ENCODE peak calls at places on chromosomes 4 and X, in five cellular contexts. J, X, O, Q and S are unnamed samples.

GRCh38 chr4:814312-814850 is 11.5 kb downstream of the CPLX1 start:
- DNase-seq in J (no peak), X (no peak), O (no peak), Q (no peak), S (no peak)

GRCh38 chrX:151727346-151727745 is 7.2 kb upstream of the CNGA2 start:
- DNase-seq in J (no peak), X (no peak), O (no peak), Q (no peak), S (no peak)

GRCh38 chrX:133649659-133650058 is 234.4 kb upstream of the GPC4 start:
- DNase-seq in J (no peak), X (peak), O (no peak), Q (no peak), S (no peak)

GRCh38 chrX:147174596-147174995 is 360.1 kb upstream of the CXorf51A start:
- DNase-seq in J (no peak), X (peak), O (no peak), Q (no peak), S (no peak)

GRCh38 chr4:83890231-83890630 is 354.3 kb downstream of the GPAT3 start:
- DNase-seq in J (no peak), X (no peak), O (no peak), Q (no peak), S (no peak)

GRCh38 chrX:132592880-132593279 is 104.0 kb upstream of the MBNL3 start:
- DNase-seq in J (no peak), X (peak), O (no peak), Q (peak), S (peak)

GRCh38 chr4:90209922-90210321 is 82.7 kb downstream of the CCSER1 start:
- DNase-seq in J (no peak), X (no peak), O (no peak), Q (no peak), S (no peak)

GRCh38 chr4:8940792-8941491 is 69.3 kb upstream of the HMX1 start:
- DNase-seq in J (peak), X (peak), O (no peak), Q (peak), S (peak)

GRCh38 chrX:13790206-13791131 is 26.4 kb downstream of the GPM6B start:
- DNase-seq in J (no peak), X (no peak), O (no peak), Q (no peak), S (no peak)

GRCh38 chr4:82044141-82044993 is 329.4 kb downstream of the HNRNPD start:
- DNase-seq in J (no peak), X (peak), O (no peak), Q (no peak), S (no peak)

GRCh38 chr4:184344899-184345572 is 127.4 kb upstream of the ENPP6 start:
- DNase-seq in J (no peak), X (no peak), O (no peak), Q (no peak), S (no peak)

GRCh38 chr4:13306356-13306755 is 177.8 kb downstream of the RAB28 start:
- DNase-seq in J (no peak), X (no peak), O (no peak), Q (no peak), S (no peak)

GRCh38 chrX:133258481-133258880 is 40.3 kb upstream of the TFDP3 start:
- DNase-seq in J (no peak), X (no peak), O (no peak), Q (no peak), S (no peak)

GRCh38 chrX:39734174-39734776 is 363.5 kb downstream of the BCOR start:
- DNase-seq in J (no peak), X (no peak), O (no peak), Q (no peak), S (no peak)

GRCh38 chrX:118780915-118781314 is 42.7 kb upstream of the ZCCHC12 start:
- DNase-seq in J (no peak), X (no peak), O (no peak), Q (no peak), S (no peak)

GRCh38 chr4:77021614-77022089 is 54.1 kb downstream of the CCNI start:
- DNase-seq in J (no peak), X (no peak), O (no peak), Q (no peak), S (no peak)

GRCh38 chr4:177487977-177488376 is 45.7 kb upstream of the AGA start:
- DNase-seq in J (no peak), X (no peak), O (no peak), Q (no peak), S (no peak)

GRCh38 chr4:118270492-118270891 is 82.3 kb downstream of the PRSS12 start:
- DNase-seq in J (peak), X (peak), O (no peak), Q (peak), S (peak)

GRCh38 chr4:157994863-157995262 is 178.0 kb downstream of the GASK1B start:
- DNase-seq in J (no peak), X (no peak), O (no peak), Q (peak), S (peak)

GRCh38 chrX:120719622-120720021 is 89.8 kb upstream of the C1GALT1C1 start:
- DNase-seq in J (no peak), X (no peak), O (no peak), Q (no peak), S (no peak)

GRCh38 chr4:6771229-6771671 is 11.3 kb upstream of the KIAA0232 start:
- DNase-seq in J (no peak), X (no peak), O (no peak), Q (no peak), S (no peak)

GRCh38 chrX:119266364-119266995 is 30.4 kb downstream of the PGRMC1 start:
- DNase-seq in J (peak), X (peak), O (no peak), Q (peak), S (peak)

GRCh38 chrX:41475611-41476241 is 28.6 kb downstream of the NYX start:
- DNase-seq in J (no peak), X (peak), O (no peak), Q (peak), S (no peak)

GRCh38 chrX:115642895-115643530 is 82.0 kb downstream of the PLS3 start:
- DNase-seq in J (peak), X (peak), O (peak), Q (peak), S (peak)

GRCh38 chr4:103032575-103032974 is 13.1 kb upstream of the SLC9B1 start:
- DNase-seq in J (peak), X (peak), O (no peak), Q (peak), S (no peak)

GRCh38 chrX:19381326-19381725 is 37.6 kb downstream of the PDHA1 start:
- DNase-seq in J (no peak), X (no peak), O (no peak), Q (no peak), S (no peak)

GRCh38 chrX:118627084-118627758 is 100.2 kb upstream of the IL13RA1 start:
- DNase-seq in J (no peak), X (peak), O (no peak), Q (peak), S (peak)

GRCh38 chr4:156705291-156705690 is 266.3 kb downstream of the PDGFC start:
- DNase-seq in J (no peak), X (no peak), O (no peak), Q (no peak), S (no peak)

GRCh38 chr4:89572224-89572858 is 264.6 kb downstream of the SNCA start:
- DNase-seq in J (no peak), X (peak), O (no peak), Q (no peak), S (no peak)

GRCh38 chr4:98203406-98204235 is 57.6 kb upstream of the RAP1GDS1 start:
- DNase-seq in J (no peak), X (peak), O (peak), Q (no peak), S (no peak)

GRCh38 chr4:139922625-139923024 is 231.4 kb downstream of the MAML3 start:
- DNase-seq in J (no peak), X (no peak), O (no peak), Q (no peak), S (no peak)

GRCh38 chr4:48247142-48247877 is 22.3 kb downstream of the TEC start:
- DNase-seq in J (no peak), X (no peak), O (peak), Q (no peak), S (no peak)

GRCh38 chr4:152187693-152188092 is 348.2 kb downstream of the FBXW7 start:
- DNase-seq in J (no peak), X (no peak), O (no peak), Q (no peak), S (no peak)

GRCh38 chr4:15682790-15683495 is 1.3 kb downstream of the FAM200B start:
- DNase-seq in J (no peak), X (no peak), O (no peak), Q (no peak), S (no peak)

GRCh38 chr4:145179201-145179860 is 1.1 kb downstream of the OTUD4 start:
- DNase-seq in J (peak), X (peak), O (peak), Q (peak), S (peak)

GRCh38 chr4:118989098-118990080 is 100.7 kb downstream of the SYNPO2 start:
- DNase-seq in J (no peak), X (no peak), O (no peak), Q (no peak), S (peak)

GRCh38 chr4:123102897-123103489 is 180.6 kb upstream of the NUDT6 start:
- DNase-seq in J (peak), X (peak), O (no peak), Q (peak), S (peak)

DNA sequence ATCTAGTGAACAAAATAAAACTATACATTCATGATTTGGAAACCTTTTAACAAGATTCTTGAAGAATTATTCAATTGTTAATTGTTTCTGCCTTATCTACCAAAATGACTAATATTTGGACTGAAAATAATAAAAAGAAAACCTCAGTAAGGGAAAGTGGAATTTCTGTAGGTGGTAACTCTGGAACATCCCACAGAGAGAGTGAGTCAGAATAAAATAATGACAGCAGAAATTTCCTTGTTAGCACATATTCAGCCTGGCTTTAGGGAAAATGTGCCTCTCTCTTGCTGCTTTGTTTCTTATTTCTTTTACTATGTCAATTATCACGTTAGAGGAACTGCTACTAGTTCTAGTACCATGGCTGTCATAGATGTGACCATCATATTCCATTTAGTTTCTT is 421.5 kb upstream of the GNPDA2 start:
- DNase-seq in J (no peak), X (no peak), O (no peak), Q (no peak), S (no peak)
- TF ChIP-seq JUNB in J (no peak), X (no peak), O (no peak), Q (no peak), S (no peak)

GRCh38 chr4:127782275-127783025 is at the start of gene HSPA4L:
- DNase-seq in J (no peak), X (peak), O (peak), Q (peak), S (peak)

GRCh38 chr4:127783026-127783769 is 1.1 kb downstream of the HSPA4L start:
- DNase-seq in J (peak), X (peak), O (no peak), Q (peak), S (peak)

GRCh38 chr4:127782025-127782274 is 172 bp upstream of the HSPA4L start:
- DNase-seq in J (peak), X (peak), O (peak), Q (no peak), S (peak)

GRCh38 chr4:127780598-127780997 is 1.5 kb upstream of the HSPA4L start:
- DNase-seq in J (no peak), X (no peak), O (no peak), Q (no peak), S (no peak)

GRCh38 chr4:127781303-127782024 is 658 bp upstream of the HSPA4L start:
- DNase-seq in J (no peak), X (peak), O (no peak), Q (no peak), S (peak)
- TF ChIP-seq JUNB in J (no peak), X (no peak), O (no peak), Q (no peak), S (no peak)

GRCh38 chr4:114108869-114109268 is 129.4 kb upstream of the ARSJ start:
- DNase-seq in J (no peak), X (peak), O (peak), Q (peak), S (no peak)
- TF ChIP-seq JUNB in J (no peak), X (no peak), O (peak), Q (no peak), S (no peak)

GRCh38 chr4:111633663-111634266 is 511.5 kb upstream of the FAM241A start:
- DNase-seq in J (no peak), X (no peak), O (no peak), Q (no peak), S (no peak)

GRCh38 chr4:111630705-111631104 is 514.5 kb upstream of the FAM241A start:
- DNase-seq in J (no peak), X (peak), O (no peak), Q (peak), S (no peak)

GRCh38 chr4:111628437-111628836 is 516.8 kb upstream of the FAM241A start:
- DNase-seq in J (no peak), X (no peak), O (no peak), Q (no peak), S (no peak)

GRCh38 chr4:111632752-111633151 is 512.5 kb upstream of the FAM241A start:
- DNase-seq in J (no peak), X (no peak), O (no peak), Q (no peak), S (no peak)

DNA sequence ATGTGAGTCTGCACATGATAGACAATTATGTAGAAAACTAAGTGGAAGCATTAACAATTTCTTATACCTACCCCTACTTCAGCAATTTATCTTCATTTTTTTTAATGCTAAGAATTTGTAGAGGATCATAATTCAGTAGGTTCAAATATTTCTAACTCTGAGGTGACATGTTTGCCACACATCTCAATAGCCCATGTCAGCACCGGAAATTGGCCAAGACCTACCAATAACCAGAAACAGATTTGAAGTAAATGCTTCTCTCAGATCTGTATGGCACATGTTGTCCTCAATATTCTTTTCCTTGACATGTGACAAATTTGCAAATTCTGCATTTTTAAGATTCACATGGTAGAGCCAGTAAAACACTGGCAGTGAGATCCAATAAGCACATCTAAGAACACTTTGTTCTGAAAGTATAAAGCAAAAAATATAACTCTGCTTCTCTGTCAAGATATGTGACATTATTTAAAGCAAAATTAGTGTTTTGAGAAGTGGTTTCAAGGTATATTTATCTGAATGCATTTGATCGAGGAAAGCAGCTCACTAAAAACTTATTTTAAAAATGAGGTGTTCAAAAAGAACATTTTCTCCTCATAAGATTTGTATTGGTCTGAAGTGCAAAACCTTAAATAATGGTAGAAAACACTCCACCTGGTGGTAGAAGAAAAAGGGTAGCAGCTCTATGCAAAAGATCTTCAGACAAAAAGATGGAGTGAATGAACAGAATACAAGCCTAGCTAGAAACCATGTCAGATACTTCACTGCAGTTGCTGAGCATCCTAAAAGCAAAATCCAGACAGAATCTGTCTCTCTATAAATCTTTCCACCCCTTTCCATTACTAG is 513.9 kb upstream of the FAM241A start:
- DNase-seq in J (no peak), X (peak), O (no peak), Q (no peak), S (no peak)
- TF ChIP-seq JUNB in J (no peak), X (no peak), O (no peak), Q (no peak), S (no peak)

GRCh38 chr4:99818661-99819060 is 2.0 kb downstream of the DAPP1 start:
- DNase-seq in J (no peak), X (no peak), O (no peak), Q (no peak), S (no peak)

GRCh38 chr4:99817310-99817885 is 771 bp downstream of the DAPP1 start:
- DNase-seq in J (no peak), X (no peak), O (no peak), Q (no peak), S (no peak)

GRCh38 chr4:99816611-99817309 is at the start of gene DAPP1:
- DNase-seq in J (no peak), X (no peak), O (peak), Q (no peak), S (no peak)

GRCh38 chr4:99811850-99812249 is 4.8 kb upstream of the DAPP1 start:
- DNase-seq in J (peak), X (peak), O (no peak), Q (peak), S (no peak)

GRCh38 chr4:99815597-99816011 is 1.0 kb upstream of the DAPP1 start:
- DNase-seq in J (no peak), X (peak), O (no peak), Q (peak), S (no peak)
- TF ChIP-seq JUNB in J (no peak), X (no peak), O (no peak), Q (no peak), S (no peak)

DNA sequence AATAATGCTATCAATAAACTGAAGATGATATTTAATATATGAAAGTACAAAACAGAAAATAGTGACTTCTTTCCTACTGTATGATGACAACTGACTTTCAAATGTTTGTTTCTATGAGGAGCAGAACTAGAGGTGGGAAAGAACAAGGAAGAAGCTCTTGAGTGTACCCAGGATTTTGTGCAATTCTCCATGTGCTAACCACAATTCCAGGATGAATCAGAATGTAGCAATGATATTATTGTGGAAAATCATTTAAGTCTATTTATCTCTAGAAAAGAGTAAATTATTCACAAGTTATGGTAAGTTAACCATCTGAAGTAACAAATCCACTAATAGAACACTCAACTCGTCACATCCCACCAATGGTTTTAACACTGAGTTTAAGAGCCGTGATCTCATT is 324.1 kb upstream of the EMCN start:
- DNase-seq in J (no peak), X (no peak), O (no peak), Q (no peak), S (no peak)
- TF ChIP-seq JUNB in J (no peak), X (no peak), O (no peak), Q (no peak), S (no peak)

GRCh38 chrX:128816919-128817318 is 706.4 kb downstream of the SMARCA1 start:
- DNase-seq in J (peak), X (peak), O (no peak), Q (peak), S (no peak)
- TF ChIP-seq JUNB in J (no peak), X (no peak), O (no peak), Q (no peak), S (no peak)

GRCh38 chrX:43885617-43886016 is 3.4 kb upstream of the MAOB start:
- DNase-seq in J (no peak), X (no peak), O (no peak), Q (no peak), S (no peak)

GRCh38 chrX:43878902-43879526 is 3.2 kb downstream of the MAOB start:
- DNase-seq in J (no peak), X (no peak), O (no peak), Q (no peak), S (no peak)

GRCh38 chrX:43880439-43880838 is 1.8 kb downstream of the MAOB start:
- DNase-seq in J (no peak), X (no peak), O (no peak), Q (no peak), S (no peak)

GRCh38 chrX:43881410-43882293 is 598 bp downstream of the MAOB start:
- DNase-seq in J (no peak), X (no peak), O (no peak), Q (peak), S (no peak)

DNA sequence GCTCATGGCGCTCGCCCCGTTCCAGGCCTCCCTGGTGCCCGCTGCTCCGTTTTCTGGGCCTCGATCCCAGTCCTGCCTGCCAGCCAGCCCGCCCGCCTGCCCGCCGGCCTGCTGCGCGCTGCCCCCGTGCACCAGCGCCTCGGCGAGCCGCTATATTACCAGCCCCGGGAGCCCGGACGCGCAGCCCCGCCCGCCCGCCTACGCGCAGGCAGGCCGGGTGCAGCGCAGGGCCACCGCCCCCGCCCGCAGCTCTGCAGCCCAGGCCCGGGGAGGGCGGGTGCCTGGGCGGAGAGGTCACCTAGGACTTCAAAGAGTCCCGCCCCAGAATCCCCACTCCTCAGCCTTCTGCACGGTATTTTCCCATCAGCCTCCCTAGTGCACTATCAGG is at the start of gene MAOB:
- DNase-seq in J (peak), X (peak), O (no peak), Q (peak), S (no peak)
- TF ChIP-seq JUNB in J (no peak), X (no peak), O (no peak), Q (no peak), S (no peak)